ENCODE peak calls at places on chromosomes 3 and 15, in five cellular contexts. X, C, O, G and N are unnamed samples.

GRCh38 chr15:88028024-88028423 is 228.5 kb downstream of the NTRK3 start:
- DNase-seq in O (peak; percentile 49), X (no peak), C (no peak), G (no peak), N (no peak)

GRCh38 chr3:31159331-31160039 is 265.0 kb upstream of the GADL1 start:
- DNase-seq in X (no peak), G (no peak), O (no peak), C (no peak), N (no peak)

GRCh38 chr3:144162042-144162441 is 190.4 kb downstream of the DIPK2A start:
- DNase-seq in C (peak; percentile 7), X (no peak), O (no peak), G (no peak), N (no peak)

GRCh38 chr15:83845230-83845629 is 191.3 kb downstream of the ADAMTSL3 start:
- DNase-seq in G (no peak), X (peak; percentile 85), O (no peak), C (peak; percentile 61), N (no peak)

GRCh38 chr15:69757186-69757585 is 304.6 kb downstream of the RPLP1 start:
- DNase-seq in C (no peak), X (no peak), O (no peak), G (no peak), N (peak; percentile 37)

GRCh38 chr15:51726302-51727073 is 11.0 kb downstream of the LYSMD2 start:
- DNase-seq in C (peak; percentile 97), X (peak; percentile 78), G (peak; percentile 77), O (peak; percentile 90), N (peak; percentile 74)

GRCh38 chr3:30625541-30626438 is 19.4 kb downstream of the TGFBR2 start:
- DNase-seq in G (no peak), O (no peak), X (peak; percentile 48), C (peak; percentile 83), N (no peak)

GRCh38 chr3:72092778-72093177 is 307.8 kb upstream of the PROK2 start:
- DNase-seq in X (no peak), G (no peak), O (no peak), C (no peak), N (peak; percentile 91)

GRCh38 chr15:101171954-101172353 is 79.9 kb downstream of the CHSY1 start:
- DNase-seq in G (peak; percentile 73), C (no peak), X (no peak), O (no peak), N (no peak)

GRCh38 chr15:75661779-75662140 is 14.0 kb downstream of the SNX33 start:
- DNase-seq in O (no peak), X (no peak), G (no peak), C (no peak), N (no peak)

GRCh38 chr15:85702321-85703230 is 92.1 kb downstream of the KLHL25 start:
- DNase-seq in C (peak; percentile 83), X (no peak), O (no peak), G (no peak), N (peak; percentile 51)
- H2AFZ ChIP-seq in C (no peak overlapping the region), X (no peak overlapping the region), O (no peak overlapping the region), G (no peak overlapping the region), N (no peak overlapping the region)

GRCh38 chr15:99727733-99728132 is 5.5 kb downstream of the LYSMD4 start:
- DNase-seq in C (no peak), O (no peak), G (peak; percentile 30), X (no peak), N (no peak)

GRCh38 chr15:99729327-99729726 is 3.9 kb downstream of the LYSMD4 start:
- DNase-seq in C (no peak), O (no peak), X (no peak), G (no peak), N (no peak)

GRCh38 chr15:99729920-99730319 is 3.3 kb downstream of the LYSMD4 start:
- DNase-seq in G (peak; percentile 52), O (no peak), X (peak; percentile 80), C (peak; percentile 52), N (peak; percentile 73)

GRCh38 chr15:99727330-99727729 is 5.9 kb downstream of the LYSMD4 start:
- DNase-seq in X (no peak), C (no peak), O (no peak), G (no peak), N (no peak)

DNA sequence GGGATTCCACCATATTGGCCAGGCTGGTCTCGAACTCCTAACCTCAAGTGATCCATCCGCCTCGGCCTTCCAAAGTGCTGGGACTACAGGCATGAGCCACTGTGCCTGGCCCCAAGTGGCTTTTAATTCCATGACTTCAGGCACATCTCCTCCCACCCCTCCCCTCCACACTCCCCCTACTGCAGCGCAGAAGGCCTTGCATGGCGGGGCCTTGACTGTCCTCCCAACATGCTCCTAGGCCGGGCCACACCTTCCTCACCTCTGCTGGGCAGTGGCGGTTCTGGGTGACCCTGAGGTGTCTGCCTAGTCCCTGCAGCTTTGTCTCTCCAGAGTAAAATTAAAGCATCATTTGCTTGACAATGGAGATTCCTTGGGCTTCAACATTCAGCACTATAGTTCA is 6.9 kb downstream of the LYSMD4 start:
- DNase-seq in G (no peak), X (no peak), C (no peak), O (no peak), N (no peak)
- H3K4me2 ChIP-seq in G (no peak overlapping the region), X (no peak overlapping the region), C (no peak overlapping the region), O (no peak overlapping the region), N (no peak overlapping the region)

DNA sequence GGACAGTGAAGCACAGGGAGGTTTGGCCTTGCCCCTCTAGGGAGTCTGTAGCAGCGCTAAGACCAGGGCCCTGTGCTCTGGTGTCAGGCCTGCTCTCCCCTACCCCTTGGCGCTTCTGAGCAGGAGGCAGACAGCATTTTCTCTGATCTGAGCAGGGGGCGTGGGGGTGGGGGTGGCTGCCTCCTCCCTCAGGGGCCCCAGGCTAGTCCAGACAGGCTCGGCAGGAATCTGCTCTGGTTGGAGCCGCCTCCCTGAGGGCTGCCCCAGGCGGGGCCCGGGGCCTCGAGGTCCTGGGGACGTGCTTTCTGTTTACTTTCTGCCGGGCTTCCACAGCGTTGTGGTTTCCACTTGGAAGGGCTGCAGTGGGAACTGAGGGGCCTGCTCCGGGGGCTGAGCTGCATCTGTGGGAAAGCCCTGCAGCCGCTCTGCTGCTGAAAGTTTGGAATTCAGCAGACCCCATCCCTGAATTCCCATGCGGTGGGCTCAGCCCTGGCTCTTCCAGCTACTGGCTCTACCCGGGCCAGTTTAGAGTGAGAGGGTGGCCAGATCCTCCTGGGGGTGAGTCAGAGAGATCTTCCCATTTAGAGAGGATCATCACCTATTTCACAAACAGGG is 105.4 kb downstream of the LINGO1 start:
- DNase-seq in C (peak; percentile 93), G (peak; percentile 55), X (peak; percentile 88), O (peak; percentile 76), N (no peak)
- H2AFZ ChIP-seq in C (peak overlapping the region; percentile 29), G (no peak overlapping the region), X (peak overlapping the region; percentile 90), O (no peak overlapping the region), N (no peak overlapping the region)

GRCh38 chr3:49255112-49255511 is 21.9 kb downstream of the C3orf62 start:
- DNase-seq in G (no peak), X (no peak), C (peak; percentile 47), O (no peak), N (no peak)
- H3K4me2 ChIP-seq in G (no peak overlapping the region), X (no peak overlapping the region), C (no peak overlapping the region), O (no peak overlapping the region), N (no peak overlapping the region)

GRCh38 chr3:124565551-124565950 is 164.7 kb upstream of the UMPS start:
- DNase-seq in C (no peak), X (no peak), O (no peak), G (no peak), N (no peak)
- H2AFZ ChIP-seq in C (no peak overlapping the region), X (no peak overlapping the region), O (no peak overlapping the region), G (no peak overlapping the region), N (no peak overlapping the region)

GRCh38 chr3:183641875-183642274 is 6.5 kb downstream of the KLHL24 start:
- DNase-seq in G (no peak), O (no peak), X (no peak), C (no peak), N (no peak)
- H3K4me2 ChIP-seq in G (no peak overlapping the region), O (no peak overlapping the region), X (no peak overlapping the region), C (no peak overlapping the region), N (no peak overlapping the region)

DNA sequence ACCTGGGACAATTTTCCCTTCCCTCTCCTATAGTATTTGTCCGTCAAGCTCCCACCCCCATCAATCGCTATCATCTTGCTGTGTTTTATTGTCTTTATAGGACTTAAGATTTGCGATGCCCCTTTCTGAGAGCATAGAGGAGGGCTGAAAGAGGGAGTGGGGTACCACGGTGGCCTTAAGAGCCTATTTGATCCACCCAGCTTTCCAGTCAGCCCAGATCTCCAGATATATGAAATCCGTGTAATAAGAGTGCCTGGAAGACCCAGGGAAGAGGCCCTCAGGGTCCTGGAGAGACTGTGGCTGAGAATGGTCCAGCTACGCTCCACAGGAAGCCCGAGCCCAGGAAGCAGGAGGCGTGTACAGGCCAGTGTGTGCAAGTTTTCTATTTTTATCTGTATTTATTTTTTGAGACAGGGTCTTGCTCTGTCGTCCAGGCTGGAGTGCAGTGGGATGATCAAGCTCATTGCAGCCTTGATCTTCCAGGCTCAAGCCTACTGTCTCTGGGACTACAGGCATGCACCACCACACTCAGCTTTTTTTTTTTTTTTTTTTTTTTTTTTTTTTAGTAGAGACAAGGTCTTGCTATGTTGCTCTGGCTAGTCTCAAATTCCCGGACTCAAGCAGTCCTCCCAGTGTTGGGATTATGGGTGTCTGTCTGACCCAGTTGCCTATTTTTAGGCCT is 964 bp upstream of the NCKIPSD start:
- DNase-seq in X (peak; percentile 85), G (peak; percentile 30), O (no peak), C (peak; percentile 51), N (peak; percentile 56)
- H2AFZ ChIP-seq in X (no peak overlapping the region), G (no peak overlapping the region), O (no peak overlapping the region), C (no peak overlapping the region), N (no peak overlapping the region)